ENCODE peak calls at places on chromosome 11, in five cellular contexts. One of them, this sample, is unnamed.

GRCh38 chr11:101870510-101870909 is 44.3 kb upstream of the CEP126 start:
- DNase-seq in IMR-90: peak; percentile 87
- DNase-seq in neuronal stem cell: no peak
- DNase-seq in H9: no peak
- DNase-seq in H1: no peak
- DNase-seq in this sample: peak; percentile 79

GRCh38 chr11:17748761-17749721 is 14.5 kb downstream of the KCNC1 start:
- DNase-seq in IMR-90: no peak
- DNase-seq in neuronal stem cell: no peak
- DNase-seq in H9: no peak
- DNase-seq in H1: no peak
- DNase-seq in this sample: no peak

GRCh38 chr11:69487849-69488542 is 6.5 kb downstream of the LINC01488 start:
- DNase-seq in IMR-90: no peak
- DNase-seq in neuronal stem cell: no peak
- DNase-seq in H9: no peak
- DNase-seq in H1: no peak
- DNase-seq in this sample: no peak

GRCh38 chr11:91435694-91436375 is 788.8 kb upstream of the FAT3 start:
- DNase-seq in IMR-90: no peak
- DNase-seq in neuronal stem cell: no peak
- DNase-seq in H9: no peak
- DNase-seq in H1: peak; percentile 5
- DNase-seq in this sample: no peak

GRCh38 chr11:60251485-60252207 is 8.7 kb upstream of the MS4A4E start:
- DNase-seq in IMR-90: no peak
- DNase-seq in neuronal stem cell: peak; percentile 45
- DNase-seq in H9: peak; percentile 39
- DNase-seq in H1: no peak
- DNase-seq in this sample: peak; percentile 37

GRCh38 chr11:93059074-93059957 is 89.9 kb downstream of the MTNR1B start:
- DNase-seq in IMR-90: peak; percentile 90
- DNase-seq in neuronal stem cell: no peak
- DNase-seq in H9: no peak
- DNase-seq in H1: no peak
- DNase-seq in this sample: peak; percentile 85

GRCh38 chr11:78742430-78742829 is 167.8 kb upstream of the NARS2 start:
- DNase-seq in IMR-90: peak; percentile 6
- DNase-seq in neuronal stem cell: no peak
- DNase-seq in H9: no peak
- DNase-seq in H1: no peak
- DNase-seq in this sample: no peak

GRCh38 chr11:123760894-123761293 is 6.6 kb upstream of the OR6X1 start:
- DNase-seq in IMR-90: no peak
- DNase-seq in neuronal stem cell: no peak
- DNase-seq in H9: no peak
- DNase-seq in H1: no peak
- DNase-seq in this sample: no peak

GRCh38 chr11:83924987-83925542 is 638.9 kb upstream of the CCDC90B start:
- DNase-seq in IMR-90: no peak
- DNase-seq in neuronal stem cell: no peak
- DNase-seq in H9: no peak
- DNase-seq in H1: no peak
- DNase-seq in this sample: no peak

GRCh38 chr11:128297111-128297651 is 290.2 kb downstream of the ETS1 start:
- DNase-seq in IMR-90: peak; percentile 18
- DNase-seq in neuronal stem cell: no peak
- DNase-seq in H9: no peak
- DNase-seq in H1: no peak
- DNase-seq in this sample: peak; percentile 37
- H3K18ac ChIP-seq in IMR-90: peak overlapping the region; percentile 52
- H3K18ac ChIP-seq in neuronal stem cell: no peak overlapping the region
- H3K18ac ChIP-seq in H9: no peak overlapping the region
- H3K18ac ChIP-seq in H1: no peak overlapping the region
- H3K18ac ChIP-seq in this sample: peak overlapping the region; percentile 61

GRCh38 chr11:64722141-64723050 is 601 bp downstream of the NRXN2 start:
- DNase-seq in IMR-90: no peak
- DNase-seq in neuronal stem cell: no peak
- DNase-seq in H9: no peak
- DNase-seq in H1: no peak
- DNase-seq in this sample: no peak
- H3K27me3 ChIP-seq in IMR-90: peaks cover 73% of the 10 kb centered on the region
- H3K27me3 ChIP-seq in neuronal stem cell: peaks cover 7% of the 10 kb centered on the region
- H3K27me3 ChIP-seq in H9: peaks cover 10% of the 10 kb centered on the region
- H3K27me3 ChIP-seq in H1: peaks cover 17% of the 10 kb centered on the region
- H3K27me3 ChIP-seq in this sample: peaks cover 77% of the 10 kb centered on the region

GRCh38 chr11:12411395-12411794 is 34.0 kb downstream of the PARVA start:
- DNase-seq in IMR-90: no peak
- DNase-seq in neuronal stem cell: no peak
- DNase-seq in H9: no peak
- DNase-seq in H1: no peak
- DNase-seq in this sample: no peak

GRCh38 chr11:12413141-12414055 is 36.0 kb downstream of the PARVA start:
- DNase-seq in IMR-90: peak; percentile 54
- DNase-seq in neuronal stem cell: no peak
- DNase-seq in H9: no peak
- DNase-seq in H1: no peak
- DNase-seq in this sample: no peak

GRCh38 chr11:12409621-12410005 is 32.2 kb downstream of the PARVA start:
- DNase-seq in IMR-90: peak; percentile 20
- DNase-seq in neuronal stem cell: no peak
- DNase-seq in H9: no peak
- DNase-seq in H1: no peak
- DNase-seq in this sample: peak; percentile 60

GRCh38 chr11:12410006-12410728 is 32.8 kb downstream of the PARVA start:
- DNase-seq in IMR-90: peak; percentile 51
- DNase-seq in neuronal stem cell: no peak
- DNase-seq in H9: peak; percentile 49
- DNase-seq in H1: no peak
- DNase-seq in this sample: peak; percentile 73

DNA sequence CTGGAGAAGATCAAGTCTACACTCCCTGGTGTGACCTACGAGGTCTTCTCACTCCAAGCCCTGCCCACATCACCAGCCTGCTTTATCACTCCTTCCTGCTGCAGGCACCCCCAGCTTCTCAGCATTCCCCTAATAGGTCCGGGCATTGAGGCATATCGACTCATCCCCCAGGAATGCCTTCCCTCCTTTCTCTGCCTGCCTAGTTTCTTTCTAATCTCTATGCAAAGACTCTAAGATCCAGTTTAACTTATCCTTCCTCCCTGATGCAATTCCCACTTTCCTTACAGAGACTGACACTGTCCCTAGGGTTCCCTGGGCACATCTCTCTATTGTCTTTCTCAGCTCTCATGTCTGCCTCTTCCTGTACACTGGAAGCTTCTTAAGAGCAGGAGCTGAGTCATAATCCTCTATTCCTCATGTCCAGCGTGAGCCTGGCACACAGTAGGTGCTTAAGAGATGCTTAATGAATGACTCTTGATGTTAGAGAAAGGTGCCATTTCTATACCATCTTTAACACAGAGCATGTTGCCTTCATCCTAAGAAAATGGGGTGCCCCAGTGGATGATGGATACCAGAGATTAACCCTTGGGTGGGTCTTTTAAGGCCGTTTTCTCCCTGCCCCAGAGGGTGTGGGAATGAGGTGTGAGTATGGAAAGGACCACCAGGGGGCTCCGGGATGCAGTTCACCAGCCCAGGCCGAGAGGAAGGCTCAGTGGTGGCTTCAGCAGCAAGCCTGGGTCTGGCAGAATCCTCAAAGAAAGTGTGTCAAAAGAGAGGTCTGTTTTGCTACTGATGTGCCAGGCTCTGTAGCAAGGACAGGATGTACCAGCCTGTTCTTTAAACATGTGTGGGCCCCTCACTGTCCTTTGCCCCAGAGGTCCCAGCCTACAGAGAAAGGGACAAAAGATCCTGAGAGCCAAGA is 34.7 kb downstream of the PARVA start:
- DNase-seq in IMR-90: peak; percentile 95
- DNase-seq in neuronal stem cell: peak; percentile 67
- DNase-seq in H9: peak; percentile 84
- DNase-seq in H1: peak; percentile 68
- DNase-seq in this sample: peak; percentile 95
- H2AK5ac ChIP-seq in IMR-90: peak overlapping the region; percentile 95
- H2AK5ac ChIP-seq in neuronal stem cell: no peak overlapping the region
- H2AK5ac ChIP-seq in H9: no peak overlapping the region
- H2AK5ac ChIP-seq in H1: no peak overlapping the region
- H2AK5ac ChIP-seq in this sample: peak overlapping the region; percentile 79

DNA sequence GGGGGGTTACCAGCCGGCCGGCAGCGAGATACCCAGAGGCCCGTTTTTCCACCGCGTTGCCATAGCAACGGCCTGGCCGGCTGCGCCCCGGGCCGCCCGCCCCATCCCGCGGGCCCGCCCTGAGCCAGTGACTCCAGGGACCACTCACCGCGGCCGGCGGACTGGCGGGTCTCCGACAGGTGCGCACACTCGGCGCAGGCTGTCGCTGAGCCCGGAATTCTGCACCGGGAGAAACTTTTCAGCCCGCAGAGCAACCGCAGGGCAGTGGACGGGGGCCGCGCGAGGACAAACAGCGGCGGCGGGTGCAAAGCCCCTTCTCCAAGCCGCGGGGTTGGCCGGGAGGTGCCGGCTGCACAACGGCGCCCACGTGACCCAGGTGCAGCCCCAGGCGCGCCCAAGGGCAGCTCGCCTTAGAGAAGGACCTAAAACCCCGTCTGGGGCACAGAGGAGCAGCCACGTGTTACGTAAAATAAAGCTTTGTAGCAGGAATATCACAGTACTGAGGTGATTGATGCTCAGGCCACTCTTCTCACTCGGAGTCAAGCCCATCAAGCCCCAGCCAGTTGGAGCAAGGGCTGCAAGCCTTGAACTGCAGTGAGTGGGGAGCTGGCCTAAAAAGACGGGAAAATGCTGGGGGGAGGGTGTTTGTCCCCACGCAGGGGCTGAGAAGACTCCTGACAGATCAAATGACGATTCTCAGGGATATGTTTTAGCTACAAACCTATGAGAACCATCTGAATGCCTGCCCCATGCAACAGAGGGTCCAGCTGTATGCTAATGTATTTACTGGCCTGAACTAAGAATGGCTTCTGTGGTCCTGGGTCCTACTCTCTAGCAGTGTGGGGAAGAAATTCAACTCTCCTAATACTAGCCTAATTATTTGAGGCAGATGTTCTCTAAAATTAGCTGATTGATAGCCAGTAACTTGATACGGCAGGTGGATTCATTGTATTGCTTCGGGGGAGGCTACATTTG is at the start of gene STK33:
- DNase-seq in IMR-90: no peak
- DNase-seq in neuronal stem cell: peak; percentile 69
- DNase-seq in H9: peak; percentile 86
- DNase-seq in H1: peak; percentile 27
- DNase-seq in this sample: peak; percentile 13
- H3K18ac ChIP-seq in IMR-90: peak within 1 kb of the TSS; percentile 10
- H3K18ac ChIP-seq in neuronal stem cell: peak within 1 kb of the TSS; percentile 98
- H3K18ac ChIP-seq in H9: peak within 1 kb of the TSS; percentile 98
- H3K18ac ChIP-seq in H1: peak within 1 kb of the TSS; percentile 93
- H3K18ac ChIP-seq in this sample: peak within 1 kb of the TSS; percentile 48

DNA sequence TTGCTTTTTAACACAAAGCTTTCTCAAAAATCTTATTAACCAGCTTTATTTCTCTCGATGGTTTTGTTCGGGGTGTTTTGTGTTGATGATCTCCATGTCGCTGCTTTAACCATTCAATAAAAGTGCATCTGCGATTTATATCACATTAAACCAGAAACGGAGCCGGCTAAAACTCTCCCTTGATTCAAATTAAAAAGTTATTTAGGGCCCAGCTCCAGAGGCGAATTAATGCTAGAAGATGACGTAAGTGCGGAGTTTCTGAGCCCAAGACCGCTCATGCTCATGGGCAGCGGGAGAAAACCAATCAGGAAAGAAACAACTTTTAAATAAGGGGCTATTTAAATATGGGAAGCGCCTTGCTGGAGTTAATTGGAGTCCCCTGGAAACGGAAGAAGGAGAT is 1.6 kb upstream of the DBX1 start:
- DNase-seq in IMR-90: no peak
- DNase-seq in neuronal stem cell: no peak
- DNase-seq in H9: no peak
- DNase-seq in H1: no peak
- DNase-seq in this sample: peak; percentile 17
- H3K27me3 ChIP-seq in IMR-90: peaks cover 88% of the 10 kb centered on the region
- H3K27me3 ChIP-seq in neuronal stem cell: peaks cover 99% of the 10 kb centered on the region
- H3K27me3 ChIP-seq in H9: peaks cover 93% of the 10 kb centered on the region
- H3K27me3 ChIP-seq in H1: peaks cover 99% of the 10 kb centered on the region
- H3K27me3 ChIP-seq in this sample: peaks cover 94% of the 10 kb centered on the region

GRCh38 chr11:44787070-44787469 is 60.3 kb downstream of the TSPAN18 start:
- DNase-seq in IMR-90: no peak
- DNase-seq in neuronal stem cell: no peak
- DNase-seq in H9: no peak
- DNase-seq in H1: no peak
- DNase-seq in this sample: no peak

GRCh38 chr11:44784438-44784760 is 57.6 kb downstream of the TSPAN18 start:
- DNase-seq in IMR-90: no peak
- DNase-seq in neuronal stem cell: no peak
- DNase-seq in H9: no peak
- DNase-seq in H1: no peak
- DNase-seq in this sample: no peak

GRCh38 chr11:44787981-44788380 is 61.2 kb downstream of the TSPAN18 start:
- DNase-seq in IMR-90: no peak
- DNase-seq in neuronal stem cell: no peak
- DNase-seq in H9: no peak
- DNase-seq in H1: no peak
- DNase-seq in this sample: no peak

GRCh38 chr11:44784784-44785183 is 58.0 kb downstream of the TSPAN18 start:
- DNase-seq in IMR-90: no peak
- DNase-seq in neuronal stem cell: no peak
- DNase-seq in H9: no peak
- DNase-seq in H1: no peak
- DNase-seq in this sample: no peak

GRCh38 chr11:44785856-44786606 is 59.3 kb downstream of the TSPAN18 start:
- DNase-seq in IMR-90: no peak
- DNase-seq in neuronal stem cell: no peak
- DNase-seq in H9: peak; percentile 55
- DNase-seq in H1: no peak
- DNase-seq in this sample: no peak
- H2AK5ac ChIP-seq in IMR-90: no peak overlapping the region
- H2AK5ac ChIP-seq in neuronal stem cell: no peak overlapping the region
- H2AK5ac ChIP-seq in H9: no peak overlapping the region
- H2AK5ac ChIP-seq in H1: peak overlapping the region; percentile 11
- H2AK5ac ChIP-seq in this sample: no peak overlapping the region

This sample was measured in mesenchymal stem cell.